ENCODE peak calls at places on chromosomes 12 and 14, in five cellular contexts. L is K562, W is H1, H is GM12878, N is HepG2. M is an unnamed sample.

GRCh38 chr14:93537962-93538361 is 107.2 kb downstream of the UNC79 start:
- DNase-seq in L (no peak), W (no peak), H (no peak), N (no peak), M (no peak)

GRCh38 chr12:58172433-58173073 is 231.2 kb downstream of the ATP23 start:
- DNase-seq in L (no peak), W (no peak), H (no peak), N (no peak), M (no peak)

GRCh38 chr12:47828967-47829482 is 9.3 kb upstream of the HDAC7 start:
- DNase-seq in L (peak), W (no peak), H (no peak), N (no peak), M (no peak)

GRCh38 chr14:39364509-39364908 is 67.7 kb downstream of the FBXO33 start:
- DNase-seq in L (no peak), W (no peak), H (no peak), N (no peak), M (no peak)

GRCh38 chr14:60353410-60353809 is 104.4 kb downstream of the PPM1A start:
- DNase-seq in L (no peak), W (no peak), H (no peak), N (no peak), M (no peak)

GRCh38 chr12:104303538-104304151 is at the start of gene EID3:
- DNase-seq in L (peak), W (no peak), H (no peak), N (no peak), M (peak)

GRCh38 chr12:43444940-43445564 is 107.0 kb downstream of the ADAMTS20 start:
- DNase-seq in L (peak), W (no peak), H (peak), N (peak), M (no peak)

GRCh38 chr12:14108702-14109101 is 127.3 kb upstream of the GRIN2B start:
- DNase-seq in L (no peak), W (no peak), H (no peak), N (no peak), M (no peak)

GRCh38 chr14:73888971-73889370 is 2.3 kb downstream of the ZNF410 start:
- DNase-seq in L (no peak), W (no peak), H (no peak), N (no peak), M (no peak)

GRCh38 chr12:98456583-98457573 is 58.5 kb upstream of the TMPO start:
- DNase-seq in L (peak), W (peak), H (no peak), N (no peak), M (peak)

GRCh38 chr14:75303415-75303814 is 24.8 kb downstream of the FOS start:
- DNase-seq in L (peak), W (no peak), H (no peak), N (peak), M (peak)

GRCh38 chr12:102769323-102769916 is 147.6 kb downstream of the PAH start:
- DNase-seq in L (peak), W (peak), H (peak), N (peak), M (peak)

GRCh38 chr14:91418387-91419043 is 895 bp upstream of the CCDC88C start:
- DNase-seq in L (peak), W (peak), H (no peak), N (peak), M (no peak)

GRCh38 chr12:101372431-101372830 is 35.1 kb downstream of the ARL1 start:
- DNase-seq in L (no peak), W (no peak), H (no peak), N (no peak), M (no peak)

GRCh38 chr12:4256043-4256826 is 17.3 kb upstream of the CCND2 start:
- DNase-seq in L (no peak), W (no peak), H (no peak), N (no peak), M (no peak)

GRCh38 chr12:52025301-52026172 is 18.8 kb downstream of the TAMALIN start:
- DNase-seq in L (peak), W (no peak), H (peak), N (peak), M (no peak)

GRCh38 chr14:104119119-104119699 is 19.2 kb upstream of the KIF26A start:
- DNase-seq in L (no peak), W (no peak), H (no peak), N (no peak), M (no peak)

GRCh38 chr12:56162468-56163290 is 4.5 kb downstream of the MYL6 start:
- DNase-seq in L (no peak), W (no peak), H (no peak), N (no peak), M (no peak)

GRCh38 chr12:56161677-56162351 is 3.7 kb downstream of the MYL6 start:
- DNase-seq in L (no peak), W (no peak), H (no peak), N (no peak), M (no peak)

GRCh38 chr12:56163533-56164344 is 5.6 kb downstream of the MYL6 start:
- DNase-seq in L (no peak), W (no peak), H (no peak), N (no peak), M (no peak)

GRCh38 chr12:56164345-56164729 is 6.2 kb downstream of the MYL6 start:
- DNase-seq in L (no peak), W (no peak), H (no peak), N (no peak), M (no peak)

GRCh38 chr12:56165369-56165768 is 7.2 kb downstream of the MYL6 start:
- DNase-seq in L (no peak), W (no peak), H (no peak), N (no peak), M (no peak)
- TF ChIP-seq POLR2AphosphoS5 in L (no peak), W (peak), H (peak), N (no peak), M (no peak)

DNA sequence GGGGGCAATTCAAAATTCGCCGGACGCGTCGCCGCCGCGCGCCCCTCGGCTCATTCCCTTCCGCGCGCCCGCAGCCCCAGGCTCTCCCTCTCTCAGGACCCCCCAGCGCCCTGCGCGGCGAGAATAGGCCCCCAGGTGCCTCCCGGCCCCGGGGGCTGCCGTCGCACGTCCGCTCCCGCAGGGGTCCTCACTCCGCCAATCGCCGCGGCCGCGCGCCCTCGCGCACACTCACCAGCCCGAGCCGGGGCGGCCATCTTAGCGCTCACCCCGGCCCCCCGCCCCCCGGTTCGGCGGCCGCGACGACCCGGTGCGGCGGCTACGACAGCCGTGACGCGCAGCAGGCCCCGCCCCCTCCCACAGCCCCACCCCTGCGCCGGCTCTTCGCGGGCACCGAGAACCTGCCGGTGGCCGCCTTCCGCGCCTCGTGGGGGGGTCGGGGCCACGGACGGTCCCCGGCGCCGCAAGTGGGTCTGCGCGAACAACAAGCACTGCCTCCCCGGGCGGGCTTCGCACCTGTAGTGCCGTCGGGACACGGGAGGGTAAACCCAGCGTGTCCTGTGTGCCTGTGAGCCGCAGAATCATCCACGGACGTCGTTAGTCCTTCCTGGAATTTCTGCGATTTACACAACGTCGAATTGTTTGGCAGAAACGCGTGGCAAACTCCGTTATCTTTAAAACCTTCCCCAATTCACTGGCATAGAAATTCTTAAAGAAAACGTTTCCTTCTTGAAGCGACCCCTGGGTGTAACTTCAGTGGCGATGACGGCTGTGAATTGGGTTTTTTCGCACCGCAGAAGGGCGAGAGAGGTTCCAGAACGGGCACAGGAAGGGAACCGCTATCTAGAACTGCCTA is 2.5 kb downstream of the USP44 start:
- DNase-seq in L (peak), W (no peak), H (no peak), N (no peak), M (no peak)
- TF ChIP-seq POLR2A in L (peak), W (no peak), H (peak), N (no peak), M (no peak)

GRCh38 chr12:2138871-2139308 is 86.1 kb downstream of the CACNA1C start:
- DNase-seq in L (no peak), W (no peak), H (no peak), N (no peak), M (no peak)
- TF ChIP-seq TAF1 in L (no peak), W (no peak), H (no peak), N (no peak), M (no peak)

GRCh38 chr12:54259194-54260011 is 20.5 kb downstream of the CBX5 start:
- DNase-seq in L (peak), W (peak), H (peak), N (no peak), M (peak)
- TF ChIP-seq POLR2AphosphoS5 in L (no peak), W (peak), H (no peak), N (no peak), M (no peak)

DNA sequence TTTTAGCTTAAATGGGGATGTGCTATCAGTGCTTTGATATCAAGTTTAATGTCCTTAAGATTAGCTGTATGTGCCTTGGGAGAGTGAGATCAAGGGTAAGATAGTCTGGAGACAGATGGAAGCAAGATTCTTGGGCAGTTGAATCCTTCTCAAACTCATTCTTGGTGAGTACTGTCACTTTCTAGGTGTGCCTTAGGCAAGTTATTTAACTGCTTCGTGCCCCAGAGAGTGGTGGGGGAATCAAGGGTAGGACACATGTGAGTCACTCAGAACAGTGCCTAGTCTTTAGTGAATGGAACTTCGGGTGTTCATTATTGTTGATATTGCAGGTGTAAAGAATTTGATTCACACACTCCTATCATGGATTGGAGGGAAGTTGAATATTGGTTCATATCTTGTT is 803.7 kb downstream of the DIO2 start:
- DNase-seq in L (no peak), W (no peak), H (no peak), N (no peak), M (no peak)
- TF ChIP-seq POLR2A in L (no peak), W (no peak), H (no peak), N (no peak), M (no peak)

DNA sequence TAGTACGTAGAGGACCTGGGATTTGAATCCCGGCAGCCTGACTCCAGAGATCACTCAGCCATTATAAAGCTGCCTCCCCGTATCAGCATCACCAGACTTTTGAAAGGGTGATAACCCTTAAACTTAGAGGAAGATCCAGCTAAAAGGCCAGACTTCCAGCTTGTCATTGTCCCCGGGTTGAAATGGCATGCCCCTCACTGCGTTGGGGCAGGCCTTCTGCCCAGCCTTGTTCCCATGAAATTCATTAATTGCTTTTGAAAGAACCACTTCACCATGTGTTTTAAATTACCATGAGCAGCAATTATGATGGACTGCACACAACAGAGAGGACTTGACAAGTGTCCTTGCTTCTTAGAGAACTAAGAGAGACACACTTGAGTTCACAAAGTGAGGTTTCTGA is 269.6 kb upstream of the CRY1 start:
- DNase-seq in L (no peak), W (no peak), H (no peak), N (no peak), M (no peak)
- TF ChIP-seq TAF1 in L (no peak), W (no peak), H (no peak), N (no peak), M (no peak)

DNA sequence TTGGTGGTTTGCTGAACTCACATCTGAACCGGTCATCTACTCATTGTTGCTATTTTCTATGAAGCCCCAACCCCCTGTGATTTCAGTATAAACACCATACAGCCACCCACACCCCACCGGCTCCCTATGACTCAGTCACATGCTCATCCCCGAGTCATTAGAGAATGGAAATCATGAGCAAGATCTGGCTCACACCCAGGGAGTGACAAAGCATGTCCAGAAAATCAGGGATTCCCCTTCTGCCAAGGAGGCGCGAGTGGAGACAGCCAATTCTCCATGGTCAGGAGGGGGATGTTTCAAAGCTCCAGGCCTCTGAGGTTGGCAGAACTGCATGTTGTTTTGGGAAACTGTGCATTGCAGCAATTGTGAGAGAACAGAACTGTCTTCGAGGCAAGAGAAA is 657.5 kb upstream of the TBX3 start:
- DNase-seq in L (no peak), W (no peak), H (no peak), N (no peak), M (no peak)
- TF ChIP-seq POLR2AphosphoS5 in L (no peak), W (no peak), H (no peak), N (no peak), M (no peak)

GRCh38 chr12:80443974-80444666 is at the start of gene PTPRQ:
- DNase-seq in L (no peak), W (no peak), H (no peak), N (no peak), M (no peak)
- TF ChIP-seq POLR2A in L (no peak), W (no peak), H (no peak), N (no peak), M (no peak)

GRCh38 chr12:40768125-40768864 is 76.1 kb downstream of the CNTN1 start:
- DNase-seq in L (no peak), W (no peak), H (no peak), N (no peak), M (no peak)
- TF ChIP-seq TAF1 in L (no peak), W (no peak), H (no peak), N (no peak), M (no peak)

M was measured in GM12892.